ENCODE peak calls at places on chromosomes 1 and 21, in six cellular contexts. One of them, this sample, is unnamed.

GRCh38 chr1:145991799-145992412 is 4.5 kb downstream of the TXNIP start:
- DNase-seq in CD8-positive, alpha-beta T cell: no peak
- DNase-seq in SK-N-SH: no peak
- DNase-seq in right atrium auricular region: no peak
- DNase-seq in ovary: no peak
- DNase-seq in left ventricle myocardium inferior: no peak
- DNase-seq in this sample: peak; percentile 53

GRCh38 chr1:230972855-230973271 is 5.8 kb downstream of the TTC13 start:
- DNase-seq in CD8-positive, alpha-beta T cell: peak; percentile 69
- DNase-seq in right atrium auricular region: no peak
- DNase-seq in ovary: no peak
- DNase-seq in SK-N-SH: no peak
- DNase-seq in left ventricle myocardium inferior: no peak
- DNase-seq in this sample: no peak

GRCh38 chr1:164320780-164321683 is 238.0 kb upstream of the PBX1 start:
- DNase-seq in right atrium auricular region: no peak
- DNase-seq in SK-N-SH: peak; percentile 58
- DNase-seq in ovary: peak; percentile 12
- DNase-seq in CD8-positive, alpha-beta T cell: no peak
- DNase-seq in left ventricle myocardium inferior: peak; percentile 25
- DNase-seq in this sample: no peak

GRCh38 chr1:28129150-28129549 is 40.7 kb upstream of the EYA3 start:
- DNase-seq in right atrium auricular region: no peak
- DNase-seq in ovary: no peak
- DNase-seq in SK-N-SH: no peak
- DNase-seq in CD8-positive, alpha-beta T cell: no peak
- DNase-seq in left ventricle myocardium inferior: no peak
- DNase-seq in this sample: no peak

GRCh38 chr1:232611834-232612233 is 18.1 kb downstream of the SIPA1L2 start:
- DNase-seq in SK-N-SH: no peak
- DNase-seq in ovary: no peak
- DNase-seq in CD8-positive, alpha-beta T cell: no peak
- DNase-seq in right atrium auricular region: no peak
- DNase-seq in left ventricle myocardium inferior: no peak
- DNase-seq in this sample: no peak

GRCh38 chr1:20278692-20279130 is 12.0 kb upstream of the VWA5B1 start:
- DNase-seq in ovary: no peak
- DNase-seq in right atrium auricular region: no peak
- DNase-seq in SK-N-SH: no peak
- DNase-seq in left ventricle myocardium inferior: no peak
- DNase-seq in CD8-positive, alpha-beta T cell: no peak
- DNase-seq in this sample: no peak

GRCh38 chr1:177615251-177615650 is 354.6 kb downstream of the SEC16B start:
- DNase-seq in CD8-positive, alpha-beta T cell: no peak
- DNase-seq in right atrium auricular region: no peak
- DNase-seq in ovary: no peak
- DNase-seq in SK-N-SH: no peak
- DNase-seq in left ventricle myocardium inferior: no peak
- DNase-seq in this sample: no peak

GRCh38 chr1:206834711-206835110 is 30.7 kb upstream of the IL20 start:
- DNase-seq in SK-N-SH: no peak
- DNase-seq in ovary: no peak
- DNase-seq in right atrium auricular region: no peak
- DNase-seq in CD8-positive, alpha-beta T cell: no peak
- DNase-seq in left ventricle myocardium inferior: no peak
- DNase-seq in this sample: no peak

GRCh38 chr1:25854554-25854953 is 4.7 kb downstream of the AUNIP start:
- DNase-seq in SK-N-SH: no peak
- DNase-seq in CD8-positive, alpha-beta T cell: no peak
- DNase-seq in left ventricle myocardium inferior: no peak
- DNase-seq in right atrium auricular region: no peak
- DNase-seq in ovary: no peak
- DNase-seq in this sample: no peak

GRCh38 chr1:200409203-200409760 is 554 bp downstream of the ZNF281 start:
- DNase-seq in CD8-positive, alpha-beta T cell: peak; percentile 50
- DNase-seq in ovary: no peak
- DNase-seq in left ventricle myocardium inferior: peak; percentile 30
- DNase-seq in SK-N-SH: no peak
- DNase-seq in right atrium auricular region: no peak
- DNase-seq in this sample: no peak

GRCh38 chr1:56414728-56415224 is 164.6 kb downstream of the PLPP3 start:
- DNase-seq in ovary: no peak
- DNase-seq in right atrium auricular region: peak; percentile 34
- DNase-seq in CD8-positive, alpha-beta T cell: no peak
- DNase-seq in SK-N-SH: no peak
- DNase-seq in left ventricle myocardium inferior: no peak
- DNase-seq in this sample: no peak

GRCh38 chr21:26148834-26149354 is 21.7 kb downstream of the APP start:
- DNase-seq in ovary: no peak
- DNase-seq in left ventricle myocardium inferior: no peak
- DNase-seq in SK-N-SH: no peak
- DNase-seq in CD8-positive, alpha-beta T cell: no peak
- DNase-seq in right atrium auricular region: no peak
- DNase-seq in this sample: no peak

GRCh38 chr1:201370500-201370899 is 7.0 kb downstream of the TNNT2 start:
- DNase-seq in CD8-positive, alpha-beta T cell: no peak
- DNase-seq in SK-N-SH: no peak
- DNase-seq in left ventricle myocardium inferior: no peak
- DNase-seq in right atrium auricular region: no peak
- DNase-seq in ovary: no peak
- DNase-seq in this sample: no peak

GRCh38 chr1:21277178-21277577 is 13.1 kb downstream of the ECE1 start:
- DNase-seq in ovary: peak; percentile 62
- DNase-seq in right atrium auricular region: no peak
- DNase-seq in CD8-positive, alpha-beta T cell: no peak
- DNase-seq in SK-N-SH: no peak
- DNase-seq in left ventricle myocardium inferior: peak; percentile 60
- DNase-seq in this sample: peak; percentile 75

GRCh38 chr1:198088360-198089071 is 68.3 kb upstream of the NEK7 start:
- DNase-seq in CD8-positive, alpha-beta T cell: no peak
- DNase-seq in SK-N-SH: peak; percentile 13
- DNase-seq in ovary: no peak
- DNase-seq in left ventricle myocardium inferior: no peak
- DNase-seq in right atrium auricular region: no peak
- DNase-seq in this sample: no peak

GRCh38 chr1:92754000-92754787 is 30.7 kb downstream of the EVI5 start:
- DNase-seq in SK-N-SH: no peak
- DNase-seq in CD8-positive, alpha-beta T cell: no peak
- DNase-seq in ovary: no peak
- DNase-seq in right atrium auricular region: no peak
- DNase-seq in left ventricle myocardium inferior: no peak
- DNase-seq in this sample: no peak

GRCh38 chr1:20729155-20729931 is 3.2 kb downstream of the SH2D5 start:
- DNase-seq in SK-N-SH: peak; percentile 14
- DNase-seq in ovary: peak; percentile 8
- DNase-seq in right atrium auricular region: peak; percentile 54
- DNase-seq in CD8-positive, alpha-beta T cell: no peak
- DNase-seq in left ventricle myocardium inferior: no peak
- DNase-seq in this sample: peak; percentile 70

GRCh38 chr21:44912158-44912473 is 8.6 kb downstream of the ITGB2 start:
- DNase-seq in CD8-positive, alpha-beta T cell: no peak
- DNase-seq in ovary: no peak
- DNase-seq in SK-N-SH: no peak
- DNase-seq in left ventricle myocardium inferior: no peak
- DNase-seq in right atrium auricular region: no peak
- DNase-seq in this sample: no peak

GRCh38 chr1:91611498-91611917 is 110.9 kb downstream of the CDC7 start:
- DNase-seq in SK-N-SH: no peak
- DNase-seq in left ventricle myocardium inferior: no peak
- DNase-seq in right atrium auricular region: no peak
- DNase-seq in CD8-positive, alpha-beta T cell: no peak
- DNase-seq in ovary: no peak
- DNase-seq in this sample: no peak

GRCh38 chr1:8889925-8890785 is 11.7 kb upstream of the ENO1 start:
- DNase-seq in SK-N-SH: peak; percentile 92
- DNase-seq in ovary: peak; percentile 82
- DNase-seq in left ventricle myocardium inferior: peak; percentile 93
- DNase-seq in CD8-positive, alpha-beta T cell: no peak
- DNase-seq in right atrium auricular region: peak; percentile 93
- DNase-seq in this sample: peak; percentile 93

GRCh38 chr1:181405584-181405983 is 77.7 kb upstream of the CACNA1E start:
- DNase-seq in SK-N-SH: no peak
- DNase-seq in CD8-positive, alpha-beta T cell: no peak
- DNase-seq in left ventricle myocardium inferior: no peak
- DNase-seq in right atrium auricular region: no peak
- DNase-seq in ovary: no peak
- DNase-seq in this sample: no peak

GRCh38 chr1:20481158-20481617 is 4.8 kb downstream of the CAMK2N1 start:
- DNase-seq in left ventricle myocardium inferior: no peak
- DNase-seq in ovary: no peak
- DNase-seq in CD8-positive, alpha-beta T cell: no peak
- DNase-seq in right atrium auricular region: no peak
- DNase-seq in SK-N-SH: no peak
- DNase-seq in this sample: no peak

GRCh38 chr1:202144510-202145324 is at the start of gene ARL8A:
- DNase-seq in ovary: peak; percentile 72
- DNase-seq in left ventricle myocardium inferior: peak; percentile 82
- DNase-seq in CD8-positive, alpha-beta T cell: peak; percentile 72
- DNase-seq in right atrium auricular region: peak; percentile 72
- DNase-seq in SK-N-SH: peak; percentile 93
- DNase-seq in this sample: no peak

GRCh38 chr1:27980216-27980820 is 20.5 kb downstream of the XKR8 start:
- DNase-seq in SK-N-SH: no peak
- DNase-seq in CD8-positive, alpha-beta T cell: no peak
- DNase-seq in right atrium auricular region: no peak
- DNase-seq in left ventricle myocardium inferior: no peak
- DNase-seq in ovary: no peak
- DNase-seq in this sample: no peak

GRCh38 chr1:7117599-7118281 is 332.5 kb downstream of the CAMTA1 start:
- DNase-seq in SK-N-SH: no peak
- DNase-seq in left ventricle myocardium inferior: no peak
- DNase-seq in ovary: no peak
- DNase-seq in right atrium auricular region: no peak
- DNase-seq in CD8-positive, alpha-beta T cell: no peak
- DNase-seq in this sample: no peak

GRCh38 chr1:85342177-85342576 is 65.7 kb upstream of the BCL10 start:
- DNase-seq in ovary: no peak
- DNase-seq in CD8-positive, alpha-beta T cell: no peak
- DNase-seq in SK-N-SH: no peak
- DNase-seq in left ventricle myocardium inferior: no peak
- DNase-seq in right atrium auricular region: no peak
- DNase-seq in this sample: no peak
- TF ChIP-seq CTCF in ovary: no peak
- TF ChIP-seq CTCF in CD8-positive, alpha-beta T cell: no peak
- TF ChIP-seq CTCF in SK-N-SH: no peak
- TF ChIP-seq CTCF in left ventricle myocardium inferior: no peak
- TF ChIP-seq CTCF in right atrium auricular region: no peak
- TF ChIP-seq CTCF in this sample: no peak

GRCh38 chr1:223886516-223886921 is 40.8 kb upstream of the TP53BP2 start:
- DNase-seq in right atrium auricular region: no peak
- DNase-seq in CD8-positive, alpha-beta T cell: no peak
- DNase-seq in left ventricle myocardium inferior: no peak
- DNase-seq in SK-N-SH: no peak
- DNase-seq in ovary: no peak
- DNase-seq in this sample: no peak
- H3K27ac ChIP-seq in right atrium auricular region: peak overlapping the region; percentile 84
- H3K27ac ChIP-seq in CD8-positive, alpha-beta T cell: no peak overlapping the region
- H3K27ac ChIP-seq in left ventricle myocardium inferior: no peak overlapping the region
- H3K27ac ChIP-seq in SK-N-SH: no peak overlapping the region
- H3K27ac ChIP-seq in ovary: no peak overlapping the region
- H3K27ac ChIP-seq in this sample: no peak overlapping the region

GRCh38 chr1:5053744-5054143 is 399.3 kb downstream of the AJAP1 start:
- DNase-seq in SK-N-SH: no peak
- DNase-seq in CD8-positive, alpha-beta T cell: no peak
- DNase-seq in left ventricle myocardium inferior: no peak
- DNase-seq in right atrium auricular region: no peak
- DNase-seq in ovary: no peak
- DNase-seq in this sample: no peak
- TF ChIP-seq CTCF in SK-N-SH: no peak
- TF ChIP-seq CTCF in CD8-positive, alpha-beta T cell: no peak
- TF ChIP-seq CTCF in left ventricle myocardium inferior: no peak
- TF ChIP-seq CTCF in right atrium auricular region: no peak
- TF ChIP-seq CTCF in ovary: no peak
- TF ChIP-seq CTCF in this sample: no peak

DNA sequence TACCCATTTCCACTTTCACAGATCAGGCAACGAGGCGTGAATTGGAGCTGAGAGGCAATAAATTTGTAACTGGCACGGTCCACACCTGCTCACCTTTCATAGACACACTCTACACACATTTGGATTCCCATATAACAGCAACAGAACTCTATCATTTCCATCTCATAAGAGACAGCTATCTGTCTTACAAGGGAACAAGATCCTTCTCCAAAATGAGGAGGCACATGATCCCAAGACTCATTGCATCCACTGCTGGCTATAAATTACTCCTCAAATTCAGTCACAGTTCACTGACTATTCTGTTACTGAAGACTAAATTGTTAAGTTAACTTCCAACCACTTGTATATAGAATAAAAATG is 342.8 kb downstream of the MATN1 start:
- DNase-seq in ovary: no peak
- DNase-seq in SK-N-SH: no peak
- DNase-seq in right atrium auricular region: no peak
- DNase-seq in CD8-positive, alpha-beta T cell: no peak
- DNase-seq in left ventricle myocardium inferior: no peak
- DNase-seq in this sample: no peak
- H3K27ac ChIP-seq in ovary: no peak overlapping the region
- H3K27ac ChIP-seq in SK-N-SH: no peak overlapping the region
- H3K27ac ChIP-seq in right atrium auricular region: no peak overlapping the region
- H3K27ac ChIP-seq in CD8-positive, alpha-beta T cell: no peak overlapping the region
- H3K27ac ChIP-seq in left ventricle myocardium inferior: no peak overlapping the region
- H3K27ac ChIP-seq in this sample: no peak overlapping the region

GRCh38 chr1:208093754-208094719 is 150.1 kb downstream of the PLXNA2 start:
- DNase-seq in left ventricle myocardium inferior: peak; percentile 73
- DNase-seq in SK-N-SH: peak; percentile 67
- DNase-seq in ovary: peak; percentile 60
- DNase-seq in CD8-positive, alpha-beta T cell: peak; percentile 65
- DNase-seq in right atrium auricular region: peak; percentile 71
- DNase-seq in this sample: no peak
- TF ChIP-seq CTCF in left ventricle myocardium inferior: peak; percentile 84
- TF ChIP-seq CTCF in SK-N-SH: peak; percentile 88
- TF ChIP-seq CTCF in ovary: peak; percentile 62
- TF ChIP-seq CTCF in CD8-positive, alpha-beta T cell: peak; percentile 64
- TF ChIP-seq CTCF in right atrium auricular region: peak; percentile 81
- TF ChIP-seq CTCF in this sample: peak; percentile 56

This sample was measured in coronary artery.